ENCODE peak calls at places on chromosomes 16 and 17, in four cellular contexts. One of them, this sample, is unnamed.

GRCh38 chr16:56102159-56102798 is 89.0 kb upstream of the GNAO1 start:
- DNase-seq in hepatocyte: peak; percentile 50
- DNase-seq in A549: no peak
- DNase-seq in HFF-Myc: no peak
- DNase-seq in this sample: no peak

GRCh38 chr17:18006495-18007239 is 32.3 kb downstream of the ATPAF2 start:
- DNase-seq in hepatocyte: no peak
- DNase-seq in A549: no peak
- DNase-seq in HFF-Myc: no peak
- DNase-seq in this sample: no peak

GRCh38 chr17:42459983-42460300 is 1.3 kb downstream of the ATP6V0A1 start:
- DNase-seq in hepatocyte: peak; percentile 33
- DNase-seq in A549: no peak
- DNase-seq in HFF-Myc: no peak
- DNase-seq in this sample: no peak

GRCh38 chr16:58499615-58500328 is at the start of gene NDRG4:
- DNase-seq in hepatocyte: peak; percentile 79
- DNase-seq in A549: peak; percentile 92
- DNase-seq in HFF-Myc: peak; percentile 73
- DNase-seq in this sample: no peak

GRCh38 chr16:55035037-55035436 is 104.4 kb downstream of the IRX5 start:
- DNase-seq in hepatocyte: peak; percentile 61
- DNase-seq in A549: peak; percentile 39
- DNase-seq in HFF-Myc: no peak
- DNase-seq in this sample: no peak

GRCh38 chr17:17119533-17119932 is 77.3 kb downstream of the MPRIP start:
- DNase-seq in hepatocyte: no peak
- DNase-seq in A549: no peak
- DNase-seq in HFF-Myc: peak; percentile 37
- DNase-seq in this sample: no peak

GRCh38 chr17:16040710-16041251 is 41.2 kb downstream of the TTC19 start:
- DNase-seq in hepatocyte: peak; percentile 72
- DNase-seq in A549: no peak
- DNase-seq in HFF-Myc: no peak
- DNase-seq in this sample: peak; percentile 29

GRCh38 chr16:83588070-83588469 is 219.7 kb upstream of the HSBP1 start:
- DNase-seq in hepatocyte: no peak
- DNase-seq in A549: no peak
- DNase-seq in HFF-Myc: no peak
- DNase-seq in this sample: no peak

GRCh38 chr17:76569607-76570279 is 15.9 kb downstream of the ST6GALNAC2 start:
- DNase-seq in hepatocyte: no peak
- DNase-seq in A549: no peak
- DNase-seq in HFF-Myc: no peak
- DNase-seq in this sample: no peak

GRCh38 chr16:55324491-55325447 is 766 bp downstream of the IRX6 start:
- DNase-seq in hepatocyte: no peak
- DNase-seq in A549: no peak
- DNase-seq in HFF-Myc: no peak
- DNase-seq in this sample: no peak

GRCh38 chr17:4504188-4504587 is 5.5 kb downstream of the SPNS2 start:
- DNase-seq in hepatocyte: no peak
- DNase-seq in A549: no peak
- DNase-seq in HFF-Myc: no peak
- DNase-seq in this sample: no peak

GRCh38 chr17:65418622-65419021 is 142.8 kb downstream of the AXIN2 start:
- DNase-seq in hepatocyte: no peak
- DNase-seq in A549: no peak
- DNase-seq in HFF-Myc: no peak
- DNase-seq in this sample: no peak

GRCh38 chr16:75062135-75062943 is 54.2 kb downstream of the LDHD start:
- DNase-seq in hepatocyte: no peak
- DNase-seq in A549: no peak
- DNase-seq in HFF-Myc: no peak
- DNase-seq in this sample: no peak

GRCh38 chr17:50945779-50946222 is 79.6 kb upstream of the TOB1 start:
- DNase-seq in hepatocyte: no peak
- DNase-seq in A549: no peak
- DNase-seq in HFF-Myc: no peak
- DNase-seq in this sample: no peak

GRCh38 chr17:81153340-81153803 is 11.9 kb upstream of the PVALEF start:
- DNase-seq in hepatocyte: no peak
- DNase-seq in A549: no peak
- DNase-seq in HFF-Myc: no peak
- DNase-seq in this sample: no peak

GRCh38 chr17:56833023-56833811 is 503 bp downstream of the C17orf67 start:
- DNase-seq in hepatocyte: peak; percentile 91
- DNase-seq in A549: peak; percentile 49
- DNase-seq in HFF-Myc: no peak
- DNase-seq in this sample: no peak

GRCh38 chr16:87135631-87136030 is 181.6 kb downstream of the C16orf95 start:
- DNase-seq in hepatocyte: no peak
- DNase-seq in A549: no peak
- DNase-seq in HFF-Myc: no peak
- DNase-seq in this sample: no peak

GRCh38 chr17:49390548-49391324 is 23.9 kb downstream of the PHB1 start:
- DNase-seq in hepatocyte: no peak
- DNase-seq in A549: no peak
- DNase-seq in HFF-Myc: no peak
- DNase-seq in this sample: no peak

GRCh38 chr16:54244061-54244886 is 42.3 kb downstream of the IRX3 start:
- DNase-seq in hepatocyte: no peak
- DNase-seq in A549: no peak
- DNase-seq in HFF-Myc: no peak
- DNase-seq in this sample: no peak

GRCh38 chr16:17173134-17173729 is 297.5 kb downstream of the XYLT1 start:
- DNase-seq in hepatocyte: peak; percentile 60
- DNase-seq in A549: no peak
- DNase-seq in HFF-Myc: no peak
- DNase-seq in this sample: no peak

GRCh38 chr17:35002876-35003551 is 22.7 kb downstream of the LIG3 start:
- DNase-seq in hepatocyte: peak; percentile 13
- DNase-seq in A549: no peak
- DNase-seq in HFF-Myc: no peak
- DNase-seq in this sample: no peak

GRCh38 chr16:87723224-87723619 is 42.6 kb downstream of the KLHDC4 start:
- DNase-seq in hepatocyte: peak; percentile 45
- DNase-seq in A549: no peak
- DNase-seq in HFF-Myc: peak; percentile 24
- DNase-seq in this sample: peak; percentile 94

GRCh38 chr17:59093702-59094231 is 12.9 kb downstream of the TRIM37 start:
- DNase-seq in hepatocyte: peak; percentile 22
- DNase-seq in A549: peak; percentile 34
- DNase-seq in HFF-Myc: peak; percentile 72
- DNase-seq in this sample: peak; percentile 63

GRCh38 chr17:39746145-39746461 is 8.4 kb downstream of the GRB7 start:
- DNase-seq in hepatocyte: no peak
- DNase-seq in A549: no peak
- DNase-seq in HFF-Myc: no peak
- DNase-seq in this sample: no peak

GRCh38 chr17:42779942-42780815 is at the start of gene WNK4:
- DNase-seq in hepatocyte: peak; percentile 62
- DNase-seq in A549: no peak
- DNase-seq in HFF-Myc: no peak
- DNase-seq in this sample: no peak

GRCh38 chr17:77600346-77600745 is 358.2 kb upstream of the TNRC6C start:
- DNase-seq in hepatocyte: no peak
- DNase-seq in A549: no peak
- DNase-seq in HFF-Myc: no peak
- DNase-seq in this sample: no peak

GRCh38 chr16:77169650-77170236 is 21.2 kb upstream of the MON1B start:
- DNase-seq in hepatocyte: peak; percentile 80
- DNase-seq in A549: peak; percentile 33
- DNase-seq in HFF-Myc: peak; percentile 12
- DNase-seq in this sample: no peak

GRCh38 chr17:16141685-16142084 is 73.6 kb downstream of the NCOR1 start:
- DNase-seq in hepatocyte: no peak
- DNase-seq in A549: no peak
- DNase-seq in HFF-Myc: no peak
- DNase-seq in this sample: no peak

GRCh38 chr16:47984669-47985068 is 171.1 kb downstream of the ABCC12 start:
- DNase-seq in hepatocyte: no peak
- DNase-seq in A549: no peak
- DNase-seq in HFF-Myc: no peak
- DNase-seq in this sample: no peak

DNA sequence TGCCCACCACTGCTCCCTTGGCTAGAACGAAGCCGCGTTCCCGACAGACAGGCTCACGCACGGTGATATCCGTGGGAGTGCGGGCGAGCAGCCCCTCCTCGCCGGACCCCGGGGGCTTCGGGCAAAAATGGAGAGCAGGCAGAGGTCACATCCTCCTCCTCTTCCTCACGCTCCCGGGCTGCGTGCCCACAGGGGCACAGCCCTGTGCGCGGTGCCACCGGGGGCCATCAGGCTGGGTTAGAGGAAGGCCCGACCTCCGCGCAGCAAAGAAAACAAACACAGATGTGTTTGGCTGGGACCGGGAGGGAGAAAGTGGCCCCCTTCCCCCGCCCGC is 519 bp upstream of the NTN1 start:
- DNase-seq in hepatocyte: no peak
- DNase-seq in A549: no peak
- DNase-seq in HFF-Myc: no peak
- DNase-seq in this sample: no peak
- H3K4me3 ChIP-seq in hepatocyte: peak overlapping the region; percentile 72
- H3K4me3 ChIP-seq in A549: peak overlapping the region; percentile 84
- H3K4me3 ChIP-seq in HFF-Myc: peak overlapping the region; percentile 43
- H3K4me3 ChIP-seq in this sample: peak overlapping the region; percentile 35

GRCh38 chr16:813204-813915 is 12.8 kb upstream of the GNG13 start:
- DNase-seq in hepatocyte: peak; percentile 76
- DNase-seq in A549: peak; percentile 63
- DNase-seq in HFF-Myc: no peak
- DNase-seq in this sample: no peak
- H3K4me3 ChIP-seq in hepatocyte: no peak overlapping the region
- H3K4me3 ChIP-seq in A549: peak overlapping the region; percentile 43
- H3K4me3 ChIP-seq in HFF-Myc: no peak overlapping the region
- H3K4me3 ChIP-seq in this sample: no peak overlapping the region

DNA sequence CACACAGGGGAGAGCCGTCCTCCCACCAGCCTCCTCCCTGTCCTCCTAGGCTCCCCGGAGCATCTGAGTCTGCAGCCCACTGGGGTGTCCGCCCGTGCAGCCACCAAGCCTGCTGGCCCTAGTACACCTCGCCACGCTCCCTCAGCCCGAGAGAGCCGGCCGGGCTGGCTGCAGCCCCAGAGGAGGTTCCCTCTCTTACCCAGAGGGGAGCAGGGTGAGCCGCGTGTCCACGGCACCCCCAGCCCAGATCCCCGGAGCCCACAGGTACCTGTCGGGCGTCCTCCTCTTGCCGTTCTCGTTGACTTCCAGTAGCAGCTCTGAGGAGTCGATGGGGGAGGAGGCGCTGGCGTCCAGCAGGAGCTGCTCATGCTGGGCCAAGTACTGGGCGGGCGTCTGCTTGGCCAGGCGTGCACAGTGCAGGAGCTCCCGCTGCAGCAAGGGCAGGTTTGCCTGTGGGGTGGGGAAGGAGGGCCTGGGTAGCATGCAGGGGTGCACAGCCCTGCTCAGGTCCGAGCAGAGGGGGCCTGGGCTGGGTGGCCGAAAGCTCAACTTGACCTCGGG is 19.3 kb upstream of the PABPN1L start:
- DNase-seq in hepatocyte: no peak
- DNase-seq in A549: no peak
- DNase-seq in HFF-Myc: no peak
- DNase-seq in this sample: no peak
- H3K4me3 ChIP-seq in hepatocyte: no peak overlapping the region
- H3K4me3 ChIP-seq in A549: no peak overlapping the region
- H3K4me3 ChIP-seq in HFF-Myc: no peak overlapping the region
- H3K4me3 ChIP-seq in this sample: no peak overlapping the region

GRCh38 chr17:82893779-82894178 is 54.0 kb upstream of the ZNF750 start:
- DNase-seq in hepatocyte: no peak
- DNase-seq in A549: no peak
- DNase-seq in HFF-Myc: no peak
- DNase-seq in this sample: no peak
- H3K4me3 ChIP-seq in hepatocyte: no peak overlapping the region
- H3K4me3 ChIP-seq in A549: no peak overlapping the region
- H3K4me3 ChIP-seq in HFF-Myc: no peak overlapping the region
- H3K4me3 ChIP-seq in this sample: no peak overlapping the region

DNA sequence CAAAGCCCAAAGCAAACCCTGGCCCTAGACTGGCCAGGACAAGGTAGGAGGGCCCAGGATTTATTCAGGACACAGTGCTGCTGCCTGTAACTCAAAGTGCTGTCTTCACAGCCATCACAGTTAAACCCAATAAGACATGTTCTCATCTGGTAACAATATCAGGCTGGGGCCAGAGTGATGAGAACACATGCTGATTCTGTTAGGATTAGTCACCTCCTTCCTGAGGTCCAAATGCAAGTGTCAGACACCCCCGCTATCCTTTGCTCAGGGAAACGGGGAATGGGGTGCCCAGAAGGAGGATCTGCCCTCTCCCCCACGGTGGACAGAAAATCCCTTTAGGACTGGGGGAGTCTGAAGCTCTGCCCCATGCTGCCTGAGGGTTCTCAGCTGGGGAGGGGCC is 9.6 kb downstream of the ZDHHC1 start:
- DNase-seq in hepatocyte: no peak
- DNase-seq in A549: no peak
- DNase-seq in HFF-Myc: peak; percentile 92
- DNase-seq in this sample: no peak
- H3K4me3 ChIP-seq in hepatocyte: no peak overlapping the region
- H3K4me3 ChIP-seq in A549: no peak overlapping the region
- H3K4me3 ChIP-seq in HFF-Myc: no peak overlapping the region
- H3K4me3 ChIP-seq in this sample: no peak overlapping the region

DNA sequence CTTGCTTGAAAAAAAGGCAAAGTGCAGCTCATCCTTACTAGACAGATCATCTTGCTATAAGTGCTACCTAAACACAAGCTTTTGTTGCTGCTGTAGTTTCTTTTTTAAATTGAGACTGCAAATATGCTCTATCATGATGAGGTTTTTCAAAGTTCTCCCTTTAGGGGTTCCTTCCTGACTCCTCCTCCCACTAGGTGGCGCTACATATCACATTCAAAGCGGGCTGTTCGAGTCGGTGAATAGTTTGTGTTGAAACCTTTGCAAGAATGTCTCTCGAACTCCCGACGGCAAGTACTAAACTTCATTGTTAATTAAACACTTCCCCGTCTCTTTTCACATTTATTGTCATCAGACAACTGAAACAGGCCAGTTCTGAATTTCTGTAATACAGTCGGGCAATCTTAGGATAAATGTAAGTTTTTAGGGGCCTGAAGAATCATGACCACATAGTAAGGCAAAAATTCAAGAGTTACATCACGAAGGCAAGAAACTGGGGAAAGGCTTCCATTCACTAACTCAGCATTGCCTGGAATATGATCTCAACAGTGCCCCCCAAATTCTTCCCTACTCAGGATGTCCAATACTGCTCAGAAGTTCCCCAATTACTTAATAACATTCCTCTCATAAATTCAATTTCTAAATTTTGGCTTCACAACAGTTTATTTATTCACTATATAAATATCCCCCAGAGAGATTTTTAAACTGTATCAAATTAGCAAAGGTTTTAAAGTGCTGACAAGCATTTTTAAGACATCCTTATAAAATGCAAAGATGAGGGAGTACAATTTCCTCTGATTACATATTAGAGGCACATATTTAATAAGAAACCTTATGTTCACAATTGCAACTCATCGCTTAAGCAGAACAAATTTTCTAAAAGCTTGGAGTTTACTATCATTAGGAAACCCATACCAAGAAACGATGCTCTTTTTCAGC is 6.7 kb downstream of the HS3ST3A1 start:
- DNase-seq in hepatocyte: peak; percentile 92
- DNase-seq in A549: peak; percentile 67
- DNase-seq in HFF-Myc: peak; percentile 72
- DNase-seq in this sample: no peak
- H3K4me3 ChIP-seq in hepatocyte: no peak overlapping the region
- H3K4me3 ChIP-seq in A549: no peak overlapping the region
- H3K4me3 ChIP-seq in HFF-Myc: peak overlapping the region; percentile 8
- H3K4me3 ChIP-seq in this sample: no peak overlapping the region